ENCODE peak calls at places on chromosome 20, in ten cellular contexts. Z, Y, O, H, N, L, S, R, Q and A are unnamed samples.

GRCh38 chr20:38724603-38725457 is 544 bp downstream of the SLC32A1 start:
- DNase-seq in R (no peak), H (no peak), Q (no peak), N (no peak), O (no peak), Z (no peak), S (no peak), L (no peak), Y (no peak), A (no peak)

GRCh38 chr20:4699216-4699615 is 22.5 kb upstream of the PRND start:
- DNase-seq in L (no peak), O (no peak), S (no peak), R (no peak), N (no peak), Q (no peak), Y (no peak), H (no peak), Z (no peak), A (no peak)

GRCh38 chr20:1928154-1928553 is 32.9 kb downstream of the SIRPA start:
- DNase-seq in L (no peak), O (no peak), R (no peak), Y (no peak), S (no peak), Q (no peak), N (no peak), Z (no peak), H (no peak), A (no peak)

GRCh38 chr20:23100754-23101107 is 14.6 kb upstream of the CD93 start:
- DNase-seq in L (no peak), N (no peak), R (no peak), Y (no peak), Q (no peak), O (no peak), S (no peak), H (no peak), Z (no peak), A (no peak)

GRCh38 chr20:31830406-31830981 is 11.3 kb downstream of the MYLK2 start:
- DNase-seq in H (no peak), L (no peak), Y (no peak), R (no peak), S (no peak), N (peak; percentile 39), Z (no peak), Q (no peak), O (no peak), A (no peak)

GRCh38 chr20:19779634-19780033 is 21.6 kb downstream of the RIN2 start:
- DNase-seq in Y (no peak), H (no peak), O (no peak), Q (no peak), Z (no peak), N (no peak), S (no peak), R (no peak), L (no peak), A (no peak)

GRCh38 chr20:22954661-22955060 is 80.5 kb upstream of the SSTR4 start:
- DNase-seq in Z (no peak), S (no peak), O (no peak), Y (no peak), Q (no peak), N (no peak), L (no peak), R (no peak), H (no peak), A (no peak)

GRCh38 chr20:14616003-14616402 is 278.6 kb upstream of the FLRT3 start:
- DNase-seq in Z (no peak), S (no peak), O (no peak), N (no peak), R (no peak), L (no peak), Y (no peak), H (no peak), Q (no peak), A (no peak)

GRCh38 chr20:45104786-45105185 is 3.9 kb upstream of the KCNS1 start:
- DNase-seq in Y (no peak), R (no peak), S (peak; percentile 63), H (no peak), Z (no peak), O (no peak), L (no peak), Q (no peak), N (no peak), A (no peak)

GRCh38 chr20:59585714-59586404 is 18.5 kb upstream of the PHACTR3 start:
- DNase-seq in R (no peak), H (no peak), L (no peak), N (no peak), O (no peak), Z (no peak), Q (no peak), Y (peak; percentile 39), S (no peak), A (no peak)

GRCh38 chr20:728022-728944 is 40.0 kb downstream of the SLC52A3 start:
- DNase-seq in H (peak; percentile 59), Q (peak; percentile 48), L (peak; percentile 83), N (peak; percentile 64), Z (peak; percentile 52), Y (peak; percentile 87), R (no peak), O (peak; percentile 41), S (peak; percentile 9), A (peak; percentile 66)

GRCh38 chr20:1209447-1210387 is 6.5 kb downstream of the C20orf202 start:
- DNase-seq in L (no peak), S (no peak), R (no peak), Z (no peak), Y (no peak), O (no peak), H (no peak), Q (no peak), N (no peak), A (no peak)

GRCh38 chr20:16701296-16701695 is 28.5 kb upstream of the SNRPB2 start:
- DNase-seq in N (no peak), Q (peak; percentile 3), R (no peak), Z (no peak), Y (no peak), L (no peak), H (no peak), O (peak; percentile 17), S (no peak), A (no peak)
- H3K27ac ChIP-seq in N (no peak overlapping the region), Q (no peak overlapping the region), R (no peak overlapping the region), Z (no peak overlapping the region), Y (no peak overlapping the region), L (no peak overlapping the region), H (no peak overlapping the region), O (no peak overlapping the region), S (no peak overlapping the region), A (no peak overlapping the region)

GRCh38 chr20:62589720-62590119 is 52.6 kb upstream of the SLCO4A1 start:
- DNase-seq in Q (no peak), L (no peak), R (no peak), S (no peak), Z (no peak), H (no peak), O (no peak), Y (no peak), N (no peak), A (no peak)

GRCh38 chr20:62592506-62593177 is 49.7 kb upstream of the SLCO4A1 start:
- DNase-seq in Y (no peak), R (no peak), H (no peak), Z (no peak), L (no peak), N (no peak), S (no peak), Q (no peak), O (no peak), A (no peak)

GRCh38 chr20:62591591-62591990 is 50.7 kb upstream of the SLCO4A1 start:
- DNase-seq in Q (no peak), N (no peak), Y (no peak), O (no peak), L (no peak), S (no peak), H (no peak), R (no peak), Z (no peak), A (no peak)

GRCh38 chr20:62590301-62591121 is 51.8 kb upstream of the SLCO4A1 start:
- DNase-seq in H (no peak), N (peak; percentile 73), L (no peak), S (peak; percentile 17), R (no peak), O (no peak), Y (peak; percentile 75), Z (no peak), Q (no peak), A (no peak)

GRCh38 chr20:62591122-62591468 is 51.2 kb upstream of the SLCO4A1 start:
- DNase-seq in H (no peak), N (no peak), R (no peak), O (no peak), Q (no peak), L (no peak), Y (no peak), Z (no peak), S (no peak), A (no peak)
- H3K27ac ChIP-seq in H (no peak overlapping the region), N (no peak overlapping the region), R (no peak overlapping the region), O (no peak overlapping the region), Q (no peak overlapping the region), L (no peak overlapping the region), Y (no peak overlapping the region), Z (no peak overlapping the region), S (no peak overlapping the region), A (no peak overlapping the region)

DNA sequence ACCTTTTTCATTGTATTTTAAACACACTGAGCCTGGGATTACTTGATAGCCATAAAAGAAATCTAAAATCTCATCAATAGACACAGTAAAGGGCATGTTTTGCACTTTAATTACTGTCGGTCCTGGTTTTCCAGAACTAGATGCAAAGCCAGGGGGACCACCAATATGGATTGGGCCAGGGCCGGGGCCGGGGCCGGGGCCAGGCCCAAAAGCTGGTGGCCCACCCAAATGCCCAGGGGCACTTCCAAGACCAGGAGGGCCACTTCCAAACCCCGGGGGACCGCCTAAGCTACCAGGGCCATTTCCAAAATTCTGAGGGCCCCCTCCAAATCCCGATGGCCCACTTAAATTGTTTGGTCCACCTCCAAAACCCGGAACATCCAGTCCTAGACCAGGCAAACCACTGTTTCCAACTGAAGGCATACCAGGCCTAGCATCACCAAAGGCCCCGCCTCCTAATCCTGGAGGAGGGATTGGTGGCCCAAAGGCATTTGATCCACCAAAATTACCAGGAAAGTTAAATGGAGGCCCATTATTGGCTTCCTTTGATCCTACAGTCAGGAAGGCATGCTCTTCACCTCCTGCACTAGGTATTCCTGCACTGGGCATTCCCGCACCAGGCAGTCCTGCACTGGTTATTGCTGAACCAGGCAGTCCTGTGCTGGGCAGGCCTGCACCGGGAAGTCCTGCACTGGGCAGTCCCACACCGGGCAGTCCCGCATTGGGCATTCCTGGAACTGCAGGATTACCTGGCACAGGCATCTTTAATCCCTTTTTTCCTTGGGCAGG is 11.9 kb downstream of the CPNE1 start:
- DNase-seq in R (no peak), H (no peak), O (no peak), Z (no peak), N (no peak), L (no peak), Y (no peak), Q (no peak), S (no peak), A (no peak)
- H3K27ac ChIP-seq in R (no peak overlapping the region), H (no peak overlapping the region), O (no peak overlapping the region), Z (no peak overlapping the region), N (no peak overlapping the region), L (no peak overlapping the region), Y (no peak overlapping the region), Q (no peak overlapping the region), S (no peak overlapping the region), A (no peak overlapping the region)

GRCh38 chr20:54062812-54063280 is 7.5 kb downstream of the BCAS1 start:
- DNase-seq in Y (no peak), Q (no peak), S (peak; percentile 8), N (no peak), H (no peak), Z (no peak), L (peak; percentile 61), O (no peak), R (no peak), A (no peak)
- H3K27ac ChIP-seq in Y (no peak overlapping the region), Q (no peak overlapping the region), S (no peak overlapping the region), N (no peak overlapping the region), H (no peak overlapping the region), Z (no peak overlapping the region), L (no peak overlapping the region), O (no peak overlapping the region), R (no peak overlapping the region), A (no peak overlapping the region)

GRCh38 chr20:34920055-34920454 is 35.6 kb downstream of the GSS start:
- DNase-seq in L (no peak), H (no peak), R (no peak), N (no peak), Q (no peak), Z (no peak), Y (no peak), S (no peak), O (no peak), A (no peak)
- H3K27ac ChIP-seq in L (no peak overlapping the region), H (no peak overlapping the region), R (no peak overlapping the region), N (peak overlapping the region; percentile 11), Q (no peak overlapping the region), Z (no peak overlapping the region), Y (no peak overlapping the region), S (no peak overlapping the region), O (no peak overlapping the region), A (no peak overlapping the region)